ENCODE peak calls at places on chromosomes 6 and 20, in six cellular contexts. X, R, S, G, C and B are unnamed samples.
A peak's percentile ranks its signal among the peaks of the same experiment; 100 is the strongest.

GRCh38 chr20:51211191-51211590 is 188.3 kb upstream of the KCNG1 start:
- DNase-seq in X (no peak), R (no peak), S (no peak), G (no peak), C (no peak), B (no peak)

GRCh38 chr20:47810686-47811347 is 25.5 kb upstream of the SULF2 start:
- DNase-seq in X (no peak), R (no peak), S (no peak), G (no peak), C (no peak), B (no peak)

GRCh38 chr20:2798095-2798805 is 2.2 kb downstream of the CPXM1 start:
- DNase-seq in X (no peak), R (no peak), S (no peak), G (no peak), C (no peak), B (no peak)

GRCh38 chr20:59966428-59966827 is 8.2 kb downstream of the CDH26 start:
- DNase-seq in X (no peak), R (no peak), S (no peak), G (no peak), C (no peak), B (no peak)

GRCh38 chr20:20755674-20756319 is 43.4 kb upstream of the RALGAPA2 start:
- DNase-seq in X (peak; percentile 41), R (no peak), S (no peak), G (no peak), C (no peak), B (no peak)

GRCh38 chr6:1382331-1382882 is 7.0 kb upstream of the FOXF2 start:
- DNase-seq in X (no peak), R (no peak), S (no peak), G (no peak), C (no peak), B (no peak)

GRCh38 chr6:105318660-105319059 is 84.2 kb downstream of the PREP start:
- DNase-seq in X (no peak), R (no peak), S (no peak), G (no peak), C (no peak), B (peak; percentile 51)

GRCh38 chr6:13427346-13427745 is 60.1 kb downstream of the GFOD1 start:
- DNase-seq in X (no peak), R (no peak), S (no peak), G (peak; percentile 34), C (no peak), B (no peak)

GRCh38 chr6:143180860-143181259 is 120.2 kb downstream of the AIG1 start:
- DNase-seq in X (no peak), R (no peak), S (no peak), G (no peak), C (no peak), B (no peak)

GRCh38 chr6:8906699-8907098 is 471.4 kb upstream of the SLC35B3 start:
- DNase-seq in X (no peak), R (no peak), S (no peak), G (no peak), C (no peak), B (no peak)

GRCh38 chr6:8904754-8905153 is 469.4 kb upstream of the SLC35B3 start:
- DNase-seq in X (peak; percentile 10), R (peak; percentile 2), S (peak; percentile 10), G (no peak), C (peak; percentile 3), B (no peak)

GRCh38 chr6:8908638-8909037 is 473.3 kb upstream of the SLC35B3 start:
- DNase-seq in X (no peak), R (no peak), S (no peak), G (no peak), C (no peak), B (no peak)

GRCh38 chr6:8905647-8906231 is 470.4 kb upstream of the SLC35B3 start:
- DNase-seq in X (no peak), R (no peak), S (no peak), G (no peak), C (no peak), B (no peak)
- TF ChIP-seq POLR2A in X (no peak), R (no peak), S (no peak), G (no peak), C (no peak), B (no peak)

GRCh38 chr20:23085415-23086055 is 589 bp downstream of the CD93 start:
- DNase-seq in X (no peak), R (no peak), S (no peak), G (no peak), C (no peak), B (no peak)

GRCh38 chr20:23086056-23086551 is at the start of gene CD93:
- DNase-seq in X (no peak), R (no peak), S (no peak), G (no peak), C (peak; percentile 41), B (peak; percentile 10)

GRCh38 chr20:23088891-23089290 is 2.8 kb upstream of the CD93 start:
- DNase-seq in X (no peak), R (no peak), S (no peak), G (no peak), C (no peak), B (no peak)

GRCh38 chr20:23087587-23088275 is 1.6 kb upstream of the CD93 start:
- DNase-seq in X (no peak), R (no peak), S (no peak), G (no peak), C (peak; percentile 73), B (no peak)

GRCh38 chr20:23086931-23087411 is 847 bp upstream of the CD93 start:
- DNase-seq in X (no peak), R (no peak), S (no peak), G (no peak), C (no peak), B (no peak)
- TF ChIP-seq USF2 in X (no peak), R (no peak), S (no peak), G (no peak), C (no peak), B (no peak)

GRCh38 chr6:18388942-18389341 is 1.8 kb downstream of the RNF144B start:
- DNase-seq in X (peak; percentile 82), R (peak; percentile 5), S (no peak), G (no peak), C (no peak), B (peak; percentile 77)

GRCh38 chr6:18386302-18386976 is 711 bp upstream of the RNF144B start:
- DNase-seq in X (peak; percentile 90), R (no peak), S (no peak), G (no peak), C (no peak), B (peak; percentile 38)

GRCh38 chr6:18388252-18388651 is 1.1 kb downstream of the RNF144B start:
- DNase-seq in X (no peak), R (no peak), S (no peak), G (no peak), C (no peak), B (no peak)

GRCh38 chr6:18389479-18389878 is 2.3 kb downstream of the RNF144B start:
- DNase-seq in X (no peak), R (no peak), S (no peak), G (no peak), C (no peak), B (peak; percentile 48)

DNA sequence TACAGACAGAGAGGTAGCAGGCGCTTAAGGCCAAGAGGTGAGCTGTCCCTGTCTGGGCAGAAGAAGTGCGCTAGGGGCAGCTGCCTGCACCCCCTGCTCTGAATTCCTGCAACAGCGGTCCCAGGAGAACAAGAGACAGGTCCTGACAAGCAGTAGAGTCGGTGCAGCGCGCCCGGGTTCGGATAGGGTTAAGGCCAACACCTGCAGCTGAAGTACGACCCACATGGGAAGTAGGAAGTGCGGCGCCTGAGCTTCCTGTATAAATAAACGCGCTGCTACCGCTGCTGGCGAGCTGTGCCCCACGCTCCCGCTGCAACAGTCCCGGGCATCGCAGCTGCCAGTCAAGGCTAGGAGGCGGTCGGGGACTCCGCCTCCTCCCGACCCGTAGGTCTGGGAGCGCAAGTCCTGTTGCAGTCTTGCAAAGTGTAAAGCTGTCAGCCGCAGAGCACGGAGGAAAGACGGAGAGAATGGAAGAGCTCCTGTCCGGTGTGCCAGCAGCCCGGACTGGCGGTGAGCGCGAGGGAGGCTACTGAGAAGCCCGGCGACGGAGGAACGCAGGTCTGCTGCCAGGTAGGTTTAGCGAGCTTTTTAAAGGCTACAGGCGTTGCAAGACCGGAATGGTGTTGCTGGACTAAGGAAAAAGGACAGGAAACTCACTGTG is at the start of gene RNF144B:
- DNase-seq in X (peak; percentile 94), R (peak; percentile 68), S (peak; percentile 88), G (peak; percentile 13), C (no peak), B (peak; percentile 61)
- TF ChIP-seq POLR2A in X (peak; percentile 76), R (no peak), S (no peak), G (no peak), C (no peak), B (no peak)

GRCh38 chr6:44805239-44805849 is 417.8 kb downstream of the CDC5L start:
- DNase-seq in X (no peak), R (no peak), S (no peak), G (no peak), C (no peak), B (peak; percentile 83)
- TF ChIP-seq USF2 in X (no peak), R (no peak), S (no peak), G (no peak), C (no peak), B (no peak)

GRCh38 chr20:19453781-19454310 is 241.4 kb downstream of the SLC24A3 start:
- DNase-seq in X (no peak), R (no peak), S (no peak), G (no peak), C (no peak), B (no peak)
- TF ChIP-seq POLR2A in X (no peak), R (no peak), S (no peak), G (no peak), C (no peak), B (no peak)

GRCh38 chr20:1565461-1565860 is 8.0 kb upstream of the SIRPD start:
- DNase-seq in X (peak; percentile 0), R (no peak), S (no peak), G (no peak), C (no peak), B (no peak)

GRCh38 chr20:1569417-1569861 is 11.9 kb upstream of the SIRPD start:
- DNase-seq in X (peak; percentile 18), R (peak; percentile 77), S (no peak), G (no peak), C (peak; percentile 24), B (peak; percentile 9)

GRCh38 chr20:1567392-1568165 is 10.1 kb upstream of the SIRPD start:
- DNase-seq in X (peak; percentile 0), R (peak; percentile 21), S (peak; percentile 10), G (no peak), C (no peak), B (peak; percentile 27)

GRCh38 chr20:1568166-1568490 is 10.6 kb upstream of the SIRPD start:
- DNase-seq in X (peak; percentile 0), R (no peak), S (no peak), G (no peak), C (no peak), B (peak; percentile 0)

GRCh38 chr20:1566701-1567100 is 9.2 kb upstream of the SIRPD start:
- DNase-seq in X (peak; percentile 1), R (no peak), S (no peak), G (no peak), C (no peak), B (peak; percentile 0)
- TF ChIP-seq USF2 in X (no peak), R (no peak), S (no peak), G (no peak), C (no peak), B (no peak)

GRCh38 chr6:149921361-149921760 is 1.6 kb downstream of the RAET1G start:
- DNase-seq in X (no peak), R (no peak), S (no peak), G (no peak), C (no peak), B (no peak)
- TF ChIP-seq POLR2A in X (no peak), R (no peak), S (no peak), G (no peak), C (no peak), B (no peak)